ENCODE peak calls at places on chromosomes 7 and 10, in nine cellular contexts. C is keratinocyte; U is pancreas; A is CD8-positive, alpha-beta T cell; M is OCI-LY7; O is heart right ventricle; Q is A549; J is left ventricle myocardium inferior; W is RWPE1. F is an unnamed sample.

GRCh38 chr7:5417106-5418071 is 6.2 kb downstream of the TNRC18 start:
- DNase-seq in C (no peak), U (no peak), A (no peak), M (no peak), W (no peak), O (no peak), J (no peak), Q (peak; percentile 65), F (no peak)

GRCh38 chr7:84997626-84998025 is 189.2 kb downstream of the SEMA3D start:
- DNase-seq in A (no peak), O (no peak), J (no peak), U (no peak), M (no peak), C (no peak), Q (no peak), W (no peak), F (no peak)

GRCh38 chr10:118742787-118743186 is 12.0 kb downstream of the CACUL1 start:
- DNase-seq in W (no peak), J (no peak), Q (no peak), C (no peak), U (no peak), O (no peak), A (no peak), M (no peak), F (no peak)

GRCh38 chr7:25314094-25314708 is 85.9 kb upstream of the NPVF start:
- DNase-seq in A (no peak), C (no peak), U (no peak), J (no peak), O (no peak), W (no peak), M (no peak), Q (no peak), F (no peak)

GRCh38 chr7:65448824-65449504 is 75.3 kb downstream of the ZNF92 start:
- DNase-seq in M (no peak), A (no peak), O (no peak), W (peak; percentile 78), C (peak; percentile 71), J (no peak), Q (peak; percentile 1), U (no peak), F (no peak)

GRCh38 chr7:105713488-105714465 is 132.5 kb upstream of the EFCAB10 start:
- DNase-seq in J (no peak), U (no peak), A (no peak), W (peak; percentile 48), O (no peak), Q (no peak), C (no peak), M (no peak), F (no peak)

GRCh38 chr10:114623661-114624294 is 34.3 kb downstream of the ABLIM1 start:
- DNase-seq in W (peak; percentile 84), M (no peak), C (peak; percentile 70), J (no peak), Q (peak; percentile 65), U (no peak), O (no peak), A (no peak), F (no peak)

GRCh38 chr10:70666960-70667798 is 5.1 kb upstream of the ADAMTS14 start:
- DNase-seq in U (no peak), C (no peak), O (no peak), M (no peak), W (no peak), Q (no peak), A (no peak), J (no peak), F (no peak)

GRCh38 chr10:70906031-70906804 is 17.9 kb upstream of the PCBD1 start:
- DNase-seq in M (no peak), J (no peak), W (no peak), O (no peak), U (peak; percentile 15), C (no peak), Q (no peak), A (no peak), F (no peak)

GRCh38 chr7:114652041-114652440 is 237.4 kb downstream of the FOXP2 start:
- DNase-seq in U (no peak), C (no peak), Q (no peak), O (no peak), W (no peak), A (no peak), M (no peak), J (no peak), F (no peak)

GRCh38 chr10:74640134-74640533 is 186.3 kb upstream of the KAT6B start:
- DNase-seq in M (peak; percentile 64), W (no peak), A (no peak), U (no peak), J (no peak), C (peak; percentile 0), Q (no peak), O (no peak), F (no peak)

GRCh38 chr7:47497367-47498096 is 84.4 kb downstream of the TNS3 start:
- DNase-seq in Q (no peak), U (no peak), A (no peak), M (peak; percentile 87), O (no peak), J (no peak), W (no peak), C (no peak), F (no peak)
- H3K27ac ChIP-seq in Q (peak overlapping the region; percentile 76), U (no peak overlapping the region), A (no peak overlapping the region), M (peak overlapping the region; percentile 86), O (peak overlapping the region; percentile 15), J (peak overlapping the region; percentile 67), W (peak overlapping the region; percentile 13), C (no peak overlapping the region), F (no peak overlapping the region)

GRCh38 chr10:44956717-44957706 is 2.6 kb upstream of the RASSF4 start:
- DNase-seq in Q (no peak), M (no peak), C (no peak), A (no peak), J (no peak), U (no peak), O (peak; percentile 3), W (no peak), F (no peak)

GRCh38 chr10:44952779-44953231 is 6.8 kb upstream of the RASSF4 start:
- DNase-seq in O (peak; percentile 2), J (no peak), Q (no peak), A (no peak), U (no peak), M (no peak), W (no peak), C (no peak), F (no peak)

GRCh38 chr10:44956176-44956575 is 3.4 kb upstream of the RASSF4 start:
- DNase-seq in Q (no peak), U (no peak), M (no peak), A (no peak), W (no peak), C (no peak), O (peak; percentile 2), J (no peak), F (no peak)

GRCh38 chr10:44955408-44956070 is 4.1 kb upstream of the RASSF4 start:
- DNase-seq in U (no peak), O (peak; percentile 6), M (no peak), J (peak; percentile 59), W (no peak), A (no peak), C (no peak), Q (no peak), F (no peak)

DNA sequence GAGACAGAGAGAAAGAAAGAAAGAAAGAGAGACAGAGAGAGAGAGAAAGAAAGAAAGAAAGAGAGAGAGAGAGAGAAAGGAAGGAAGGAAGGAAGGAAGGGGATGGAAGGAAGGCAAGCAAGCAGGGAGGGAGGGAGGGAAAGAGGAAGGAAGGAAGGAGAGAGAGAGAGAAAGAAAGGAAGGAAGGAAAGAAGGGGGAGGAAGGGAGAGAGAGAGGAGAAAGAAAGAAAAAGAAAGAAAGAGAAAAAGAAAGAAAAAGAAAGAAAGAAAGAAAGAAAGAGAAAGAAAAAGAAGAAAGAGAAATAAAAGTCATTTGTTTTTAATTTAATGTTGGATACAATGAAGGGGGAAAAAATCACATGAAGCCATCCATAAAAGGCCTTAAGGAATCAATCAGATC is 4.6 kb upstream of the RASSF4 start:
- DNase-seq in M (no peak), A (no peak), O (no peak), Q (no peak), C (no peak), W (no peak), J (no peak), U (no peak), F (no peak)
- H3K27ac ChIP-seq in M (no peak overlapping the region), A (no peak overlapping the region), O (peak overlapping the region; percentile 50), Q (no peak overlapping the region), C (no peak overlapping the region), W (no peak overlapping the region), J (peak overlapping the region; percentile 96), U (no peak overlapping the region), F (no peak overlapping the region)

GRCh38 chr7:125618516-125618915 is 688.9 kb upstream of the POT1 start:
- DNase-seq in A (no peak), U (no peak), W (no peak), J (no peak), Q (no peak), M (no peak), O (no peak), C (no peak), F (no peak)
- H3K27ac ChIP-seq in A (no peak overlapping the region), U (no peak overlapping the region), W (no peak overlapping the region), J (no peak overlapping the region), Q (no peak overlapping the region), M (no peak overlapping the region), O (no peak overlapping the region), C (no peak overlapping the region), F (no peak overlapping the region)

DNA sequence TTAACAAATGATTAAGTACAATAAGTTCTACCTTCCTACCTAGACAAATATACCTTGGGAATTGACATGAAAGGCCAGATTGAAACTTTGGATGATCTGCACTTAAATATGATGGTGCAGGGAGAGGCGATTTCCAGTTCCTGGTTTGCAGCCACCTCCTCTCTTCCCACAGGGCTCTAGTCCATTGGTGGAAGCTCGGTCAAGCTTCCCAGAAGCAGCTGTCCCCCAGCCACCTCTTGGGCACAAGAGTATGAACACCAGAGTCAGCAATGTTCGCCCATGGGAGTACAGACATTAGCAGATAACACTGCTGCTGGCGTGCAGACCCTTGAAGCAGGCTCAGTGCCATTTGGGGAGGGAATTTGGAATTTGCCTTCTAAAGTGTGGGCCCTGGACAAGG is 1.5 kb upstream of the CPVL start:
- DNase-seq in O (peak; percentile 20), C (no peak), M (no peak), A (no peak), Q (no peak), J (peak; percentile 31), U (no peak), W (no peak), F (no peak)
- H3K27ac ChIP-seq in O (peak overlapping the region; percentile 87), C (no peak overlapping the region), M (no peak overlapping the region), A (no peak overlapping the region), Q (no peak overlapping the region), J (peak overlapping the region; percentile 86), U (no peak overlapping the region), W (no peak overlapping the region), F (no peak overlapping the region)

DNA sequence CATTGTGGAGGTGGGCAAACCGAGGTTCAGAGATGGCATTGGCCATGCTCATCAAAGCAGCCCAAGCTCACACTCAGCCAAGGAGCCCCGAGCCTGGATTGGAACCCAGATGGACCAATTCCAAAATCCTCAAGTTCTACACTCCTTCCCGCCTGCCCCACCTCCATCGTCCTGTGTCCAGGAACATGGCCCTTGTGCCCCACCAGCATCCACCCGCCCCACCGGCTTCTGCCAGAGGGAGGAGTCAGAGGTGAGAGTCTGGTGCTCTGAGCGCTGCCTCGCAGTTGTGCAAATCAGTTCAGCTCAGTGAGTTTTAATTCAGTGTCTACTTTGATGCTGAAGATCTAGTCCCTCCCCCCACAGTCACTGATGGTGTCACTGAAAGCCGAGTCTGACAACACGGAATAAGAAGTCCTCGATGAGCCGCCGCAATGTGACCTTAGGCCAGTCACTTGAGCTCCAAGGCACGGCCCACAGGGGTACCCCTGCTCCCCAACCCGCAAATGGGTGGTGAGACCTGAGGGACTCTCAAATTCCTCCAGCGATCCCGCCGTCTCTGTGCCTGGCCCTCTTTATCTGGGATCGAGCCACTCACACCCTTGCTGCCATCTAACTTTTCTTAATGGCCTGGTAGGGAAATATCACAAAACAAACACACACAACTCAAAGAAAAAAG is 26.3 kb downstream of the PRKAG2 start:
- DNase-seq in W (no peak), J (peak; percentile 11), M (no peak), O (no peak), C (no peak), A (no peak), U (peak; percentile 32), Q (no peak), F (no peak)
- H3K27ac ChIP-seq in W (no peak overlapping the region), J (no peak overlapping the region), M (no peak overlapping the region), O (no peak overlapping the region), C (no peak overlapping the region), A (no peak overlapping the region), U (no peak overlapping the region), Q (no peak overlapping the region), F (no peak overlapping the region)

F was measured in substantia nigra.